ENCODE peak calls at places on chromosomes 6 and 20, in eight cellular contexts. S is neuronal stem cell, I is T-helper 2 cell, O is ACHN, D is RPMI7951, E is natural killer cell, W is posterior cingulate gyrus, M is T-helper 1 cell. J is an unnamed sample.

GRCh38 chr6:149915970-149916865 is 6.7 kb downstream of the RAET1G start:
- DNase-seq in M (no peak), D (no peak), O (no peak), I (no peak), E (no peak), S (no peak), W (no peak), J (no peak)

GRCh38 chr20:46851746-46852145 is 42.9 kb upstream of the EYA2 start:
- DNase-seq in S (no peak), O (no peak), D (no peak), I (no peak), E (no peak), M (no peak), W (no peak), J (no peak)

GRCh38 chr6:106739387-106739786 is 110.0 kb downstream of the QRSL1 start:
- DNase-seq in W (peak), D (peak), S (no peak), E (no peak), M (no peak), O (peak), I (no peak), J (no peak)

GRCh38 chr20:37081717-37082289 is 14.0 kb downstream of the RBL1 start:
- DNase-seq in O (no peak), W (no peak), D (no peak), M (no peak), S (no peak), E (peak), I (peak), J (peak)

GRCh38 chr6:157669747-157670216 is 153.3 kb upstream of the SNX9 start:
- DNase-seq in I (no peak), S (no peak), M (no peak), W (peak), E (no peak), D (peak), O (no peak), J (peak)

GRCh38 chr6:42915737-42916136 is at the start of gene PTCRA:
- DNase-seq in M (no peak), O (no peak), W (no peak), E (no peak), S (no peak), D (no peak), I (no peak), J (no peak)

GRCh38 chr6:78910611-78911134 is 43.3 kb downstream of the IRAK1BP1 start:
- DNase-seq in S (peak), O (no peak), E (no peak), M (no peak), D (peak), I (no peak), W (peak), J (peak)

GRCh38 chr6:149924933-149925252 is 2.0 kb upstream of the RAET1G start:
- DNase-seq in E (peak), M (no peak), W (no peak), D (no peak), O (no peak), S (no peak), I (no peak), J (no peak)

GRCh38 chr20:1166963-1167720 is 17.6 kb downstream of the TMEM74B start:
- DNase-seq in S (no peak), M (no peak), I (no peak), W (no peak), E (no peak), D (peak), O (no peak), J (peak)

GRCh38 chr6:129369737-129370136 is 340.2 kb downstream of the ARHGAP18 start:
- DNase-seq in S (no peak), E (no peak), O (no peak), W (no peak), D (no peak), M (no peak), I (no peak), J (no peak)

GRCh38 chr20:2195614-2196013 is 94.0 kb downstream of the STK35 start:
- DNase-seq in W (no peak), M (no peak), E (no peak), D (no peak), O (no peak), S (no peak), I (no peak), J (no peak)

GRCh38 chr6:2476376-2476775 is 231.0 kb upstream of the GMDS start:
- DNase-seq in S (no peak), W (no peak), O (no peak), I (no peak), E (no peak), M (no peak), D (no peak), J (no peak)

GRCh38 chr6:80468398-80468797 is 361.9 kb downstream of the BCKDHB start:
- DNase-seq in M (no peak), S (no peak), D (no peak), I (no peak), O (no peak), W (no peak), E (no peak), J (no peak)

GRCh38 chr6:12012231-12012565 is at the start of gene HIVEP1:
- DNase-seq in I (no peak), D (no peak), S (peak), E (peak), M (no peak), W (peak), O (no peak), J (peak)

GRCh38 chr6:118383924-118384323 is 164.2 kb upstream of the PLN start:
- DNase-seq in W (no peak), E (no peak), D (peak), I (no peak), M (no peak), O (no peak), S (no peak), J (no peak)

GRCh38 chr6:15879372-15880261 is 216.8 kb upstream of the DTNBP1 start:
- DNase-seq in I (no peak), M (no peak), O (no peak), S (no peak), E (peak), W (no peak), D (peak), J (peak)

GRCh38 chr20:17613328-17614175 is 43.7 kb downstream of the DSTN start:
- DNase-seq in D (no peak), S (no peak), M (no peak), I (no peak), E (peak), W (no peak), O (no peak), J (no peak)

GRCh38 chr6:111503194-111503593 is 20.2 kb upstream of the REV3L start:
- DNase-seq in D (peak), S (no peak), I (no peak), M (no peak), W (no peak), O (no peak), E (no peak), J (no peak)

GRCh38 chr20:36281785-36282380 is 24.3 kb upstream of the DLGAP4 start:
- DNase-seq in I (no peak), O (no peak), E (no peak), W (no peak), M (no peak), S (no peak), D (no peak), J (no peak)

GRCh38 chr20:43558412-43559146 is at the start of gene SGK2:
- DNase-seq in I (no peak), O (peak), M (no peak), D (peak), S (no peak), W (no peak), E (no peak), J (peak)

GRCh38 chr6:6890400-6890858 is 217.3 kb upstream of the RREB1 start:
- DNase-seq in W (no peak), M (no peak), S (no peak), I (no peak), D (no peak), O (no peak), E (no peak), J (no peak)

GRCh38 chr6:42556462-42556861 is 7.4 kb upstream of the UBR2 start:
- DNase-seq in W (no peak), S (no peak), D (no peak), I (no peak), M (no peak), O (no peak), E (no peak), J (no peak)

GRCh38 chr6:149400050-149400449 is at the start of gene SUMO4:
- DNase-seq in I (no peak), E (no peak), O (no peak), W (no peak), M (no peak), D (no peak), S (no peak), J (no peak)

GRCh38 chr6:29744621-29745020 is 21.4 kb downstream of the HLA-F start:
- DNase-seq in E (no peak), W (no peak), I (no peak), O (no peak), M (no peak), D (no peak), S (no peak), J (no peak)

GRCh38 chr6:134398453-134398852 is 80.5 kb upstream of the SGK1 start:
- DNase-seq in D (peak), M (no peak), O (no peak), E (no peak), S (no peak), I (no peak), W (no peak), J (peak)

GRCh38 chr20:37669062-37669772 is 24.6 kb upstream of the CTNNBL1 start:
- DNase-seq in W (no peak), S (no peak), E (no peak), M (no peak), D (peak), I (no peak), O (no peak), J (no peak)

GRCh38 chr20:16747291-16747811 is 807 bp upstream of the OTOR start:
- DNase-seq in D (no peak), W (no peak), E (no peak), I (no peak), O (no peak), S (no peak), M (no peak), J (no peak)

GRCh38 chr20:37647946-37648345 is 45.9 kb upstream of the CTNNBL1 start:
- DNase-seq in D (no peak), W (no peak), S (no peak), E (no peak), M (no peak), I (no peak), O (no peak), J (no peak)

GRCh38 chr20:56924976-56925695 is 296.0 kb downstream of the TFAP2C start:
- DNase-seq in D (peak), W (no peak), M (no peak), I (no peak), O (no peak), E (no peak), S (peak), J (no peak)

GRCh38 chr20:22080985-22081384 is 375.5 kb downstream of the PAX1 start:
- DNase-seq in M (no peak), E (no peak), I (no peak), W (no peak), S (no peak), O (no peak), D (peak), J (no peak)

GRCh38 chr6:55704421-55704820 is 125.4 kb upstream of the HMGCLL1 start:
- DNase-seq in W (no peak), O (no peak), E (no peak), M (no peak), I (no peak), S (no peak), D (peak), J (peak)